ENCODE peak calls at places on chromosomes 5 and 9, in nine cellular contexts. U, K, T, D, O, E, C, Q and R are unnamed samples.

GRCh38 chr9:97905228-97905627 is 17.1 kb downstream of the TRMO start:
- DNase-seq in U (no peak), K (peak; percentile 51), T (no peak), D (peak; percentile 72), O (no peak), E (peak; percentile 71), C (no peak), Q (peak; percentile 30), R (peak; percentile 49)

GRCh38 chr9:27094640-27095039 is 14.4 kb upstream of the TEK start:
- DNase-seq in U (no peak), K (no peak), T (no peak), D (no peak), O (peak; percentile 81), E (no peak), C (peak; percentile 54), Q (no peak), R (no peak)

GRCh38 chr9:133204993-133205336 is 4.1 kb downstream of the OBP2B start:
- DNase-seq in U (no peak), K (no peak), T (no peak), D (no peak), O (no peak), E (no peak), C (no peak), Q (no peak), R (no peak)

GRCh38 chr5:72465601-72466563 is 41.3 kb downstream of the ZNF366 start:
- DNase-seq in U (no peak), K (no peak), T (no peak), D (no peak), O (peak; percentile 58), E (no peak), C (peak; percentile 32), Q (peak; percentile 19), R (peak; percentile 3)

GRCh38 chr9:135030711-135031245 is 56.7 kb upstream of the OLFM1 start:
- DNase-seq in U (no peak), K (no peak), T (no peak), D (no peak), O (no peak), E (no peak), C (no peak), Q (no peak), R (no peak)

GRCh38 chr5:133247881-133248642 is 196.2 kb downstream of the HSPA4 start:
- DNase-seq in U (peak; percentile 56), K (no peak), T (no peak), D (no peak), O (peak; percentile 90), E (no peak), C (peak; percentile 71), Q (no peak), R (no peak)

GRCh38 chr5:143614831-143615230 is 197.1 kb upstream of the HMHB1 start:
- DNase-seq in U (no peak), K (no peak), T (no peak), D (no peak), O (no peak), E (no peak), C (no peak), Q (no peak), R (no peak)

GRCh38 chr9:36402536-36402935 is 2.5 kb upstream of the RNF38 start:
- DNase-seq in U (no peak), K (no peak), T (no peak), D (no peak), O (no peak), E (no peak), C (no peak), Q (no peak), R (no peak)

GRCh38 chr5:124402144-124402581 is 344.3 kb downstream of the ZNF608 start:
- DNase-seq in U (no peak), K (no peak), T (peak; percentile 75), D (no peak), O (no peak), E (no peak), C (peak; percentile 14), Q (no peak), R (no peak)

GRCh38 chr5:139417214-139417613 is 13.3 kb upstream of the SPATA24 start:
- DNase-seq in U (no peak), K (no peak), T (no peak), D (no peak), O (peak; percentile 15), E (no peak), C (no peak), Q (no peak), R (no peak)

GRCh38 chr9:115514454-115514853 is 396.5 kb upstream of the TNC start:
- DNase-seq in U (no peak), K (no peak), T (no peak), D (no peak), O (no peak), E (no peak), C (no peak), Q (no peak), R (no peak)

GRCh38 chr5:79844571-79844970 is 146.5 kb downstream of the MTX3 start:
- DNase-seq in U (no peak), K (no peak), T (no peak), D (no peak), O (no peak), E (no peak), C (no peak), Q (no peak), R (no peak)

GRCh38 chr5:94524841-94525697 is 93.3 kb downstream of the KIAA0825 start:
- DNase-seq in U (peak; percentile 4), K (no peak), T (peak; percentile 7), D (no peak), O (peak; percentile 51), E (no peak), C (peak; percentile 51), Q (no peak), R (peak; percentile 36)

GRCh38 chr9:72384710-72385475 is 19.9 kb upstream of the ZFAND5 start:
- DNase-seq in U (no peak), K (no peak), T (no peak), D (no peak), O (no peak), E (no peak), C (no peak), Q (no peak), R (no peak)

GRCh38 chr9:130632841-130633240 is 31.6 kb upstream of the PRDM12 start:
- DNase-seq in U (no peak), K (no peak), T (no peak), D (no peak), O (no peak), E (no peak), C (no peak), Q (no peak), R (no peak)

GRCh38 chr9:130156672-130157071 is 15.5 kb upstream of the NCS1 start:
- DNase-seq in U (no peak), K (no peak), T (no peak), D (no peak), O (peak; percentile 25), E (no peak), C (no peak), Q (no peak), R (no peak)

GRCh38 chr9:70835323-70835722 is 286.1 kb downstream of the TRPM3 start:
- DNase-seq in U (no peak), K (no peak), T (no peak), D (no peak), O (peak; percentile 9), E (no peak), C (peak; percentile 36), Q (no peak), R (no peak)

GRCh38 chr5:137218471-137218870 is 280.7 kb downstream of the SPOCK1 start:
- DNase-seq in U (no peak), K (no peak), T (peak; percentile 49), D (no peak), O (no peak), E (no peak), C (peak; percentile 35), Q (no peak), R (no peak)

GRCh38 chr9:101995231-101995630 is 256.8 kb upstream of the GRIN3A start:
- DNase-seq in U (no peak), K (no peak), T (no peak), D (no peak), O (no peak), E (no peak), C (no peak), Q (no peak), R (no peak)

GRCh38 chr5:104347119-104347708 is 784.6 kb upstream of the NUDT12 start:
- DNase-seq in U (no peak), K (no peak), T (no peak), D (no peak), O (no peak), E (no peak), C (peak; percentile 66), Q (no peak), R (no peak)

GRCh38 chr5:10351199-10351881 is 2.2 kb upstream of the MARCHF6 start:
- DNase-seq in U (no peak), K (no peak), T (no peak), D (no peak), O (peak; percentile 48), E (no peak), C (peak; percentile 87), Q (no peak), R (no peak)

GRCh38 chr5:156411-157072 is 34.8 kb upstream of the LRRC14B start:
- DNase-seq in U (no peak), K (no peak), T (no peak), D (no peak), O (no peak), E (no peak), C (no peak), Q (no peak), R (no peak)

GRCh38 chr5:32942225-32942989 is 231.3 kb downstream of the NPR3 start:
- DNase-seq in U (peak; percentile 21), K (no peak), T (no peak), D (no peak), O (peak; percentile 41), E (no peak), C (peak; percentile 28), Q (no peak), R (peak; percentile 9)

GRCh38 chr5:132751444-132751843 is 4.2 kb downstream of the CCNI2 start:
- DNase-seq in U (no peak), K (no peak), T (no peak), D (no peak), O (no peak), E (no peak), C (peak; percentile 95), Q (peak; percentile 60), R (peak; percentile 70)

GRCh38 chr5:79798892-79799590 is 109.4 kb downstream of the CMYA5 start:
- DNase-seq in U (no peak), K (no peak), T (no peak), D (no peak), O (no peak), E (no peak), C (no peak), Q (no peak), R (no peak)

GRCh38 chr5:175731172-175731571 is 73.3 kb downstream of the HRH2 start:
- DNase-seq in U (no peak), K (no peak), T (no peak), D (no peak), O (no peak), E (no peak), C (no peak), Q (no peak), R (no peak)

GRCh38 chr5:102596113-102596512 is 97.3 kb upstream of the SLCO6A1 start:
- DNase-seq in U (no peak), K (no peak), T (no peak), D (no peak), O (no peak), E (no peak), C (no peak), Q (no peak), R (no peak)

GRCh38 chr5:107812570-107813141 is 141.9 kb upstream of the EFNA5 start:
- DNase-seq in U (no peak), K (no peak), T (no peak), D (no peak), O (no peak), E (no peak), C (peak; percentile 9), Q (no peak), R (no peak)

GRCh38 chr5:84292000-84292642 is 92.6 kb downstream of the EDIL3 start:
- DNase-seq in U (no peak), K (no peak), T (no peak), D (no peak), O (no peak), E (no peak), C (no peak), Q (no peak), R (no peak)

GRCh38 chr5:168328804-168329203 is 37.4 kb downstream of the WWC1 start:
- DNase-seq in U (peak; percentile 33), K (no peak), T (no peak), D (no peak), O (no peak), E (no peak), C (no peak), Q (no peak), R (no peak)

GRCh38 chr5:150599281-150599680 is 41.2 kb upstream of the SYNPO start:
- DNase-seq in U (no peak), K (no peak), T (no peak), D (no peak), O (no peak), E (peak; percentile 19), C (no peak), Q (no peak), R (no peak)